ENCODE peak calls at places on chromosomes 16 and 17, in six cellular contexts. T is Peyer's patch, Z is astrocyte of the cerebellum, D is keratinocyte, I is AG09309, E is psoas muscle. M is an unnamed sample.

GRCh38 chr17:44772308-44773024 is 13.7 kb downstream of the ADAM11 start:
- DNase-seq in T (no peak), Z (no peak), D (no peak), I (no peak), E (no peak), M (no peak)

GRCh38 chr17:2094891-2095535 is 40.1 kb downstream of the HIC1 start:
- DNase-seq in T (no peak), Z (no peak), D (no peak), I (no peak), E (no peak), M (peak)

GRCh38 chr17:83181991-83182619 is 102.7 kb downstream of the METRNL start:
- DNase-seq in T (peak), Z (no peak), D (no peak), I (no peak), E (no peak), M (no peak)

GRCh38 chr17:45294506-45294905 is 22.3 kb downstream of the MAP3K14 start:
- DNase-seq in T (no peak), Z (peak), D (no peak), I (peak), E (no peak), M (no peak)

GRCh38 chr16:65413861-65414260 is 292.0 kb upstream of the CDH11 start:
- DNase-seq in T (no peak), Z (no peak), D (no peak), I (no peak), E (no peak), M (no peak)

GRCh38 chr17:67474081-67474661 is 97.1 kb downstream of the PITPNC1 start:
- DNase-seq in T (no peak), Z (peak), D (no peak), I (peak), E (no peak), M (no peak)

GRCh38 chr17:36778458-36778857 is 158.8 kb upstream of the LHX1 start:
- DNase-seq in T (no peak), Z (no peak), D (no peak), I (no peak), E (no peak), M (peak)

GRCh38 chr17:72387487-72387886 is 266.7 kb downstream of the SOX9 start:
- DNase-seq in T (no peak), Z (peak), D (no peak), I (peak), E (no peak), M (peak)

GRCh38 chr17:77735341-77736206 is 222.9 kb upstream of the TNRC6C start:
- DNase-seq in T (no peak), Z (no peak), D (no peak), I (no peak), E (no peak), M (no peak)

GRCh38 chr16:88599825-88600538 is 29.8 kb downstream of the ZC3H18 start:
- DNase-seq in T (no peak), Z (no peak), D (no peak), I (no peak), E (no peak), M (no peak)

GRCh38 chr17:31787857-31788570 is 71.0 kb downstream of the COPRS start:
- DNase-seq in T (no peak), Z (peak), D (peak), I (peak), E (peak), M (peak)

GRCh38 chr16:76835319-76835718 is 355.7 kb upstream of the MON1B start:
- DNase-seq in T (no peak), Z (no peak), D (no peak), I (no peak), E (no peak), M (no peak)

GRCh38 chr16:11674818-11675560 is 6.7 kb downstream of the SNN start:
- DNase-seq in T (no peak), Z (no peak), D (no peak), I (no peak), E (no peak), M (no peak)

GRCh38 chr16:56830669-56831068 is 34.3 kb upstream of the SLC12A3 start:
- DNase-seq in T (no peak), Z (no peak), D (no peak), I (no peak), E (no peak), M (no peak)

GRCh38 chr16:11679250-11679649 is 11.0 kb downstream of the SNN start:
- DNase-seq in T (no peak), Z (no peak), D (no peak), I (no peak), E (no peak), M (no peak)

GRCh38 chr17:50681260-50682200 is 26.2 kb downstream of the ANKRD40 start:
- DNase-seq in T (no peak), Z (peak), D (no peak), I (peak), E (no peak), M (no peak)

GRCh38 chr17:12114686-12115418 is 94.2 kb downstream of the MAP2K4 start:
- DNase-seq in T (no peak), Z (no peak), D (no peak), I (no peak), E (no peak), M (no peak)

GRCh38 chr17:44358066-44358465 is 5.6 kb downstream of the FAM171A2 start:
- DNase-seq in T (no peak), Z (no peak), D (no peak), I (no peak), E (no peak), M (no peak)

GRCh38 chr17:7582401-7583252 is 1.0 kb upstream of the MPDU1 start:
- DNase-seq in T (no peak), Z (no peak), D (no peak), I (no peak), E (peak), M (no peak)

GRCh38 chr17:49748791-49749190 is 15.1 kb downstream of the FAM117A start:
- DNase-seq in T (no peak), Z (no peak), D (no peak), I (no peak), E (no peak), M (peak)

GRCh38 chr17:7322520-7323194 is 6.5 kb downstream of the NEURL4 start:
- DNase-seq in T (no peak), Z (no peak), D (no peak), I (no peak), E (no peak), M (no peak)

GRCh38 chr17:15321556-15322250 is 19.7 kb downstream of the TEKT3 start:
- DNase-seq in T (no peak), Z (no peak), D (no peak), I (no peak), E (no peak), M (no peak)

GRCh38 chr17:68589086-68589485 is 12.1 kb downstream of the FAM20A start:
- DNase-seq in T (no peak), Z (no peak), D (no peak), I (no peak), E (no peak), M (no peak)

GRCh38 chr17:80477647-80478478 is 1.5 kb upstream of the NPTX1 start:
- DNase-seq in T (no peak), Z (no peak), D (no peak), I (no peak), E (no peak), M (no peak)

GRCh38 chr16:81614654-81615359 is 164.3 kb upstream of the PLCG2 start:
- DNase-seq in T (no peak), Z (no peak), D (no peak), I (no peak), E (no peak), M (no peak)

GRCh38 chr16:68737730-68738590 is 868 bp downstream of the CDH1 start:
- DNase-seq in T (peak), Z (no peak), D (no peak), I (no peak), E (no peak), M (no peak)

GRCh38 chr17:19448341-19449268 is 37.6 kb downstream of the RNF112 start:
- DNase-seq in T (no peak), Z (peak), D (no peak), I (peak), E (no peak), M (peak)

GRCh38 chr17:58120195-58120822 is 27.9 kb upstream of the OR4D1 start:
- DNase-seq in T (no peak), Z (peak), D (peak), I (no peak), E (no peak), M (no peak)

GRCh38 chr16:48106445-48106844 is 49.3 kb downstream of the ABCC12 start:
- DNase-seq in T (no peak), Z (no peak), D (no peak), I (no peak), E (no peak), M (no peak)

GRCh38 chr17:68457168-68457538 is at the start of gene WIPI1:
- DNase-seq in T (no peak), Z (no peak), D (no peak), I (no peak), E (no peak), M (no peak)

GRCh38 chr16:27317738-27318398 is 4.1 kb downstream of the IL4R start:
- DNase-seq in T (no peak), Z (no peak), D (no peak), I (no peak), E (no peak), M (no peak)

GRCh38 chr16:52545544-52546262 is 1.2 kb downstream of the TOX3 start:
- DNase-seq in T (peak), Z (no peak), D (no peak), I (no peak), E (no peak), M (no peak)

GRCh38 chr17:57455063-57455914 is 199.0 kb downstream of the MSI2 start:
- DNase-seq in T (no peak), Z (peak), D (no peak), I (no peak), E (no peak), M (no peak)

GRCh38 chr17:81652901-81653771 is 3.2 kb downstream of the PDE6G start:
- DNase-seq in T (no peak), Z (no peak), D (no peak), I (no peak), E (no peak), M (no peak)
- TF ChIP-seq CTCF in T (no peak), Z (no peak), D (no peak), I (no peak), E (no peak), M (no peak)

DNA sequence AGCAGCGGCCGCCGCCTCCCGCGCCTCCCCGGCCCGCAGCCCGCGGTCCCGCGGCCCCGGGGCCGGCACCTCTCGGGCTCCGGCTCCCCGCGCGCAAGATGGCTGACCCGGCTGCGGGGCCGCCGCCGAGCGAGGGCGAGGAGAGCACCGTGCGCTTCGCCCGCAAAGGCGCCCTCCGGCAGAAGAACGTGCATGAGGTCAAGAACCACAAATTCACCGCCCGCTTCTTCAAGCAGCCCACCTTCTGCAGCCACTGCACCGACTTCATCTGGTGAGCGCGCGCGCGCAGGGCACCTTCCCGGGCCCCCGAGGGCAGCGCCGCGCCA is 258 bp downstream of the PRKCB start:
- DNase-seq in T (no peak), Z (no peak), D (no peak), I (no peak), E (no peak), M (no peak)
- H3K4me3 ChIP-seq in T (peak), Z (no peak), D (no peak), I (no peak), E (peak), M (no peak)

GRCh38 chr17:17241656-17242055 is 4.7 kb upstream of the FLCN start:
- DNase-seq in T (peak), Z (no peak), D (no peak), I (no peak), E (no peak), M (no peak)

GRCh38 chr17:17239832-17240231 is 2.9 kb upstream of the FLCN start:
- DNase-seq in T (no peak), Z (no peak), D (no peak), I (no peak), E (no peak), M (no peak)

GRCh38 chr17:17235212-17236174 is 1.5 kb downstream of the FLCN start:
- DNase-seq in T (no peak), Z (peak), D (no peak), I (no peak), E (no peak), M (peak)

GRCh38 chr17:17236295-17237025 is 508 bp downstream of the FLCN start:
- DNase-seq in T (peak), Z (peak), D (no peak), I (no peak), E (no peak), M (no peak)

GRCh38 chr17:17237026-17237799 is at the start of gene FLCN:
- DNase-seq in T (peak), Z (peak), D (no peak), I (peak), E (peak), M (peak)
- TF ChIP-seq CTCF in T (peak), Z (no peak), D (no peak), I (no peak), E (no peak), M (no peak)

GRCh38 chr16:35463358-35463757 is 2003.9 kb downstream of the TP53TG3F start:
- DNase-seq in T (no peak), Z (no peak), D (no peak), I (no peak), E (no peak), M (no peak)
- H3K4me3 ChIP-seq in T (no peak), Z (no peak), D (no peak), I (no peak), E (no peak), M (no peak)

GRCh38 chr17:10737786-10738185 is 8.0 kb upstream of the TMEM220 start:
- DNase-seq in T (no peak), Z (no peak), D (no peak), I (no peak), E (no peak), M (no peak)
- TF ChIP-seq CTCF in T (no peak), Z (no peak), D (no peak), I (no peak), E (no peak), M (no peak)

GRCh38 chr16:9079430-9079812 is 12.0 kb upstream of the HAPSTR1 start:
- DNase-seq in T (no peak), Z (no peak), D (no peak), I (no peak), E (no peak), M (no peak)

GRCh38 chr16:9081843-9082242 is 9.6 kb upstream of the HAPSTR1 start:
- DNase-seq in T (no peak), Z (no peak), D (no peak), I (no peak), E (no peak), M (no peak)

GRCh38 chr16:9081183-9081582 is 10.3 kb upstream of the HAPSTR1 start:
- DNase-seq in T (no peak), Z (no peak), D (no peak), I (no peak), E (no peak), M (no peak)

GRCh38 chr16:9077001-9077809 is 14.2 kb upstream of the HAPSTR1 start:
- DNase-seq in T (no peak), Z (no peak), D (no peak), I (peak), E (no peak), M (no peak)

GRCh38 chr16:9082422-9082821 is 9.0 kb upstream of the HAPSTR1 start:
- DNase-seq in T (no peak), Z (no peak), D (no peak), I (no peak), E (no peak), M (no peak)
- H3K4me3 ChIP-seq in T (no peak), Z (no peak), D (no peak), I (no peak), E (no peak), M (no peak)

DNA sequence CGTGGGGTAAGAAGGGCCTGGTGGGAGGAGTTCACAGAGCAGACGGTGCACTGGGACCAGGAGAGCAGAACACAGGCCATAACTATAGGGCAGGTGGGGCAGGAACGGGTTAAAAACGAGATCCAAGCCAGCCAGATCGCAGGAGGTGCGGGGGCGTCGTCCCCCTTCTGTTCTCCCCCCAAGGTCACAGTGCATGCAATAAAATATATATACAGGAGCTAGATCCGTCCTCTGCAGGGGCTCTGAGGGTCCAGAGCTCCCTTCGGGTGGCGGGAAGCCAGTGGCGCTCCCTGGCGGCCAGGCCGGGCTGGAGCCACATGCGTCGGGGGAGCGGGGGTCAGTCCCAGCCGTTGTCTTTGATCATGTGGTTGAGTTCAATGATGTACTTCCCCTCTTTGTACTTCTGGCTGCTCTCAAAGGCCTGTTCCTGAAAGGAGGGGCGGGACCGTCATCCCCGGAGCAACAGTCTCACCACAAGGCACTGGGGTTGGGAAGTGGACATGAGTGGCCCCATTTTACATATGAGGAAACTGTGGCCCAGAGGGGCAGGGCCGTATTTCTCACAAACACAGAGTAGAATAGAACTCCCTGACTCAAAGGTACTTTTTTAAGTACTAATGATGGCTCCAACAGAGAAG is 768 bp upstream of the TBX6 start:
- DNase-seq in T (peak), Z (no peak), D (no peak), I (no peak), E (peak), M (no peak)
- TF ChIP-seq CTCF in T (peak), Z (peak), D (peak), I (peak), E (peak), M (peak)

DNA sequence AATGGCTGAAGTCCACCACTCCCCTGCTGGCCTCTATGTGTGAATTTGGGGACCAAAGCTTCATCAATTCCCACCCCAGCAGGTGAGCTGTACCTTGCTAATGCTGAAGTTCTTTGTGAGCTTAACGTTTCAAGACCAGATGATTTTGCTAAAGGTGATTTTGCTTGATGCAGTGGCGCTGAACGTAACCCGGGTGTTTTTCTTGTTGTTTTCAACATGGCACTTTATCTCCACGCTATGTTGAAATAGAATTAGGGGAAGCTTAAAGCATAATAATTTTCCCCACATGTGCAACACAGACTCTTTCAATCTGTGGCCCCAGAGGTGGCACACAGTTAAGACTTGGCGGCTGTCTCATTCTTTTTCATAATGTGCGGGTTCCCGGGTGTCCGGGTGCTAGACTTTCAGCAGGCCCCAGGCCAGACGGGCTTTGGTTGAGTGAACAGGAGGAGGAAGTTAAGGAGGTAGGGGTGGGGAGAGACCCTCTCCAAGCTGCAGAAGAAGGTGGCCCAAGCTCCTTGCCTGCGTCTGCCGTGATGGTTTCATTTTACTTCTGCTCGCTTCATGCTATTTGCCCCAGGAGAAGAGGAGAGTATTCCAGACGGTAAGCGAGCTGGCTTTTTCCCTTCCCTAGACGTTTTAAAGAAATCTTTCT is 4.0 kb downstream of the FOXC2 start:
- DNase-seq in T (no peak), Z (no peak), D (no peak), I (no peak), E (no peak), M (no peak)
- H3K4me3 ChIP-seq in T (no peak), Z (peak), D (no peak), I (peak), E (peak), M (peak)